ENCODE peak calls at places on chromosomes 5 and 9, in nine cellular contexts. R, N, P, Z, C, Q, B, J and O are unnamed samples. For H3K4me1, the result is how much of the 10 kb centered on the place peaks cover.

GRCh38 chr5:141850786-141851185 is 27.4 kb downstream of the PCDH1 start:
- DNase-seq in J (no peak), N (no peak), B (no peak), C (peak), Z (no peak), Q (no peak), P (no peak), R (no peak), O (no peak)

GRCh38 chr9:16526380-16526779 is 344.1 kb downstream of the BNC2 start:
- DNase-seq in Z (peak), R (no peak), Q (no peak), J (no peak), B (no peak), N (peak), C (no peak), P (peak), O (no peak)

GRCh38 chr5:61069150-61069549 is 93.1 kb downstream of the SMIM15 start:
- DNase-seq in B (no peak), R (no peak), J (no peak), P (no peak), C (no peak), Z (no peak), N (peak), Q (no peak), O (no peak)

GRCh38 chr5:32249668-32250067 is 63.1 kb downstream of the MTMR12 start:
- DNase-seq in Q (peak), N (no peak), B (no peak), Z (no peak), J (no peak), C (no peak), P (no peak), R (no peak), O (no peak)

GRCh38 chr5:174310243-174310642 is 264.7 kb downstream of the NSG2 start:
- DNase-seq in B (no peak), J (no peak), C (peak), N (no peak), R (no peak), Q (no peak), P (no peak), Z (no peak), O (no peak)

GRCh38 chr5:55096860-55097259 is 5.6 kb upstream of the GZMA start:
- DNase-seq in R (no peak), P (no peak), B (peak), J (no peak), Z (no peak), C (no peak), Q (no peak), N (no peak), O (no peak)

GRCh38 chr5:80566711-80567259 is 3.3 kb downstream of the ANKRD34B start:
- DNase-seq in R (no peak), B (no peak), Q (no peak), N (no peak), C (no peak), J (no peak), Z (no peak), P (no peak), O (no peak)

GRCh38 chr5:68114641-68115040 is 100.9 kb upstream of the PIK3R1 start:
- DNase-seq in N (peak), J (no peak), P (peak), B (no peak), Q (no peak), Z (peak), C (no peak), R (no peak), O (no peak)

GRCh38 chr9:32882616-32883015 is 99.3 kb downstream of the TMEM215 start:
- DNase-seq in B (no peak), Z (no peak), C (no peak), R (no peak), J (no peak), P (no peak), N (no peak), Q (no peak), O (no peak)

GRCh38 chr9:100718717-100719116 is 140.8 kb downstream of the CAVIN4 start:
- DNase-seq in R (no peak), C (no peak), N (no peak), Q (no peak), B (no peak), Z (no peak), J (no peak), P (no peak), O (no peak)

GRCh38 chr5:76401801-76402250 is 1.3 kb upstream of the IQGAP2 start:
- DNase-seq in C (no peak), N (no peak), P (no peak), B (peak), Q (peak), Z (no peak), R (no peak), J (no peak), O (peak)

GRCh38 chr9:18238254-18238653 is 235.7 kb upstream of the ADAMTSL1 start:
- DNase-seq in J (no peak), Q (no peak), C (no peak), Z (peak), B (no peak), P (peak), R (no peak), N (peak), O (no peak)

GRCh38 chr5:147396070-147396469 is 113.8 kb downstream of the DPYSL3 start:
- DNase-seq in B (no peak), Z (no peak), R (peak), C (no peak), N (no peak), Q (no peak), P (no peak), J (no peak), O (peak)

GRCh38 chr5:53059281-53059680 is 50.3 kb downstream of the MOCS2 start:
- DNase-seq in N (no peak), B (no peak), P (peak), R (no peak), C (no peak), J (no peak), Z (no peak), Q (no peak), O (no peak)

GRCh38 chr9:126984969-126985368 is 70.4 kb downstream of the RALGPS1 start:
- DNase-seq in R (no peak), Z (no peak), B (no peak), C (no peak), N (peak), J (peak), P (no peak), Q (no peak), O (no peak)

GRCh38 chr9:110078626-110079025 is 129.3 kb downstream of the C9orf152 start:
- DNase-seq in N (no peak), Q (no peak), B (no peak), J (no peak), Z (no peak), R (no peak), C (no peak), P (no peak), O (no peak)

GRCh38 chr9:120481248-120481647 is 98.7 kb downstream of the CDK5RAP2 start:
- DNase-seq in N (no peak), J (no peak), B (no peak), R (no peak), Z (no peak), P (no peak), C (no peak), Q (no peak), O (no peak)

GRCh38 chr9:73165911-73166310 is 14.2 kb downstream of the ANXA1 start:
- DNase-seq in Z (no peak), J (no peak), B (no peak), N (no peak), R (no peak), Q (no peak), P (no peak), C (no peak), O (no peak)

GRCh38 chr9:111839387-111839786 is 44.6 kb upstream of the SHOC1 start:
- DNase-seq in N (no peak), R (no peak), B (no peak), Q (peak), J (no peak), C (no peak), P (peak), Z (peak), O (peak)

GRCh38 chr9:124776952-124777645 is at the start of gene OLFML2A:
- DNase-seq in B (no peak), P (no peak), Z (no peak), N (no peak), Q (no peak), R (peak), C (peak), J (no peak), O (no peak)

GRCh38 chr5:175219256-175219835 is 224.6 kb downstream of the DRD1 start:
- DNase-seq in Q (no peak), R (no peak), J (no peak), Z (no peak), N (no peak), P (no peak), C (no peak), B (no peak), O (no peak)

GRCh38 chr5:102216559-102217157 is 79.4 kb downstream of the SLCO4C1 start:
- DNase-seq in J (no peak), P (no peak), Z (no peak), Q (no peak), R (no peak), N (no peak), B (no peak), C (no peak), O (no peak)

GRCh38 chr5:6302099-6302498 is 76.2 kb downstream of the MED10 start:
- DNase-seq in P (no peak), B (no peak), Z (no peak), N (no peak), R (no peak), Q (no peak), J (no peak), C (peak), O (no peak)

GRCh38 chr5:180135128-180135955 is 63.8 kb upstream of the RNF130 start:
- DNase-seq in R (peak), Q (no peak), B (no peak), C (peak), P (peak), Z (peak), J (peak), N (peak), O (peak)

GRCh38 chr5:139807647-139808030 is 12.0 kb downstream of the PSD2 start:
- DNase-seq in B (no peak), P (no peak), Q (no peak), C (no peak), N (no peak), R (no peak), J (no peak), Z (no peak), O (peak)

GRCh38 chr5:127290019-127290945 is at the start of gene MEGF10:
- DNase-seq in P (peak), J (no peak), Q (peak), R (no peak), N (peak), C (peak), Z (peak), B (peak), O (no peak)

GRCh38 chr5:81856948-81857928 is 106.3 kb upstream of the SSBP2 start:
- DNase-seq in Z (no peak), J (no peak), Q (peak), C (peak), B (peak), N (peak), P (no peak), R (peak), O (peak)
- TF ChIP-seq CTCF in Z (peak), J (peak), Q (peak), C (peak), B (peak), N (peak), P (peak), R (peak), O (peak)

GRCh38 chr5:43309122-43309521 is 4.1 kb downstream of the HMGCS1 start:
- DNase-seq in Q (no peak), B (no peak), P (no peak), C (no peak), Z (no peak), N (no peak), J (no peak), R (no peak), O (no peak)
- H3K4me1 ChIP-seq in Q (under half), B (under half), P (under half), C (under half), Z (half or more), N (under half), J (under half), R (under half), O (under half)

GRCh38 chr9:14349141-14349817 is 35.3 kb upstream of the NFIB start:
- DNase-seq in C (peak), B (no peak), N (peak), J (no peak), R (no peak), Q (no peak), Z (peak), P (no peak), O (no peak)
- H3K4me3 ChIP-seq in C (peak), B (no peak), N (peak), J (no peak), R (peak), Q (peak), Z (peak), P (no peak), O (peak)

GRCh38 chr9:74275872-74276508 is 221.1 kb upstream of the RORB start:
- DNase-seq in Z (no peak), Q (no peak), C (no peak), P (no peak), R (no peak), J (no peak), N (no peak), B (no peak), O (no peak)
- TF ChIP-seq CTCF in Z (no peak), Q (no peak), C (no peak), P (no peak), R (no peak), J (no peak), N (no peak), B (no peak), O (no peak)

GRCh38 chr9:26755476-26755875 is 137.1 kb downstream of the CAAP1 start:
- DNase-seq in Q (no peak), Z (no peak), N (no peak), J (no peak), P (no peak), B (no peak), C (no peak), R (no peak), O (no peak)

GRCh38 chr9:26753971-26754370 is 138.6 kb downstream of the CAAP1 start:
- DNase-seq in P (no peak), R (no peak), Q (no peak), J (no peak), Z (no peak), N (no peak), B (no peak), C (no peak), O (no peak)

GRCh38 chr9:26750126-26750525 is 142.5 kb downstream of the CAAP1 start:
- DNase-seq in N (no peak), J (no peak), R (no peak), B (no peak), Q (no peak), P (no peak), Z (no peak), C (no peak), O (no peak)

GRCh38 chr9:26756881-26757280 is 135.7 kb downstream of the CAAP1 start:
- DNase-seq in Q (no peak), B (no peak), N (no peak), J (no peak), Z (no peak), P (no peak), C (no peak), R (no peak), O (no peak)

DNA sequence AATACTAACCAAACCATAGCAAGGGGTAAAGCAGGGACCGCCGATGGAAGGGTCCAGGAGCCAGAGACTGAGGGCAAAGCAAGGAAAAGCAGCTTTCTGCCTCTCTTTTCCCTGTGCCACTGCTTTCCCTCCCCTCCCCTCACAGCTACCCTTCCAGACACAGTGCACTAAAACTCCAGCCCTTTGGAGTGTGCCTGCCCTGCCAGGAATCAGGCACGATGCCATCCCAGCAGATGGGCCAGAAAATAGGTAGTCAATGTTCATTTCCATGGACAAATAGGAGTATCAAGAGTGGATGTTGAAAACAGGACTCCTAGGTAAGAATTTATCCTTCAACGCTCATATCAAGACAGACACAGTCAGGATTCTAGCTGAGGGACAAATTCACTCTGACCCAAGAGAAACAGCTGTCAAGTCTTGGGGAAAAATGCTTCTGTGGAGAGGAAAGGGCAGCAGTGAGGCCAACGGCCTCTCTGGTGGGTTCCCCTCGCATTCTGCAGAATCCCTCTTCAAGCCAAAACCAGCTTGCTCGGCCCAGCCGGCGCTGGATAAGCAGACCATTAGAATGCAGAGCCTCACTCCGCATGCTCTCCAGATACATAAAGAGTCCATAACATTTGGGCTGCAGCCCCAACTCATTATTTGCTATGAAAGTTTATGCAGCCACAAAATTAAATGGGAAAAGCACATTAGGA is 138.0 kb downstream of the CAAP1 start:
- DNase-seq in Q (peak), C (peak), N (no peak), J (no peak), R (no peak), P (no peak), Z (no peak), B (no peak), O (no peak)
- H3K4me1 ChIP-seq in Q (under half), C (under half), N (under half), J (under half), R (under half), P (under half), Z (under half), B (under half), O (under half)

GRCh38 chr5:148730955-148731898 is 76.9 kb upstream of the HTR4 start:
- DNase-seq in B (peak), J (peak), Q (peak), R (peak), N (peak), Z (peak), C (peak), P (peak), O (peak)
- H3K4me3 ChIP-seq in B (peak), J (peak), Q (no peak), R (no peak), N (no peak), Z (no peak), C (no peak), P (no peak), O (no peak)

GRCh38 chr9:129609486-129610192 is 11.3 kb downstream of the C9orf50 start:
- DNase-seq in B (peak), Z (peak), P (no peak), J (no peak), C (peak), R (peak), N (no peak), Q (peak), O (peak)

GRCh38 chr9:129612123-129612522 is 8.8 kb downstream of the C9orf50 start:
- DNase-seq in Q (no peak), C (no peak), Z (no peak), J (no peak), P (no peak), N (no peak), B (no peak), R (no peak), O (no peak)

GRCh38 chr9:129610193-129610472 is 10.8 kb downstream of the C9orf50 start:
- DNase-seq in J (no peak), P (no peak), C (no peak), R (no peak), Q (no peak), B (peak), N (no peak), Z (no peak), O (no peak)

GRCh38 chr9:129611302-129611800 is 9.6 kb downstream of the C9orf50 start:
- DNase-seq in C (no peak), N (no peak), Z (no peak), B (no peak), J (no peak), R (no peak), P (no peak), Q (no peak), O (no peak)

DNA sequence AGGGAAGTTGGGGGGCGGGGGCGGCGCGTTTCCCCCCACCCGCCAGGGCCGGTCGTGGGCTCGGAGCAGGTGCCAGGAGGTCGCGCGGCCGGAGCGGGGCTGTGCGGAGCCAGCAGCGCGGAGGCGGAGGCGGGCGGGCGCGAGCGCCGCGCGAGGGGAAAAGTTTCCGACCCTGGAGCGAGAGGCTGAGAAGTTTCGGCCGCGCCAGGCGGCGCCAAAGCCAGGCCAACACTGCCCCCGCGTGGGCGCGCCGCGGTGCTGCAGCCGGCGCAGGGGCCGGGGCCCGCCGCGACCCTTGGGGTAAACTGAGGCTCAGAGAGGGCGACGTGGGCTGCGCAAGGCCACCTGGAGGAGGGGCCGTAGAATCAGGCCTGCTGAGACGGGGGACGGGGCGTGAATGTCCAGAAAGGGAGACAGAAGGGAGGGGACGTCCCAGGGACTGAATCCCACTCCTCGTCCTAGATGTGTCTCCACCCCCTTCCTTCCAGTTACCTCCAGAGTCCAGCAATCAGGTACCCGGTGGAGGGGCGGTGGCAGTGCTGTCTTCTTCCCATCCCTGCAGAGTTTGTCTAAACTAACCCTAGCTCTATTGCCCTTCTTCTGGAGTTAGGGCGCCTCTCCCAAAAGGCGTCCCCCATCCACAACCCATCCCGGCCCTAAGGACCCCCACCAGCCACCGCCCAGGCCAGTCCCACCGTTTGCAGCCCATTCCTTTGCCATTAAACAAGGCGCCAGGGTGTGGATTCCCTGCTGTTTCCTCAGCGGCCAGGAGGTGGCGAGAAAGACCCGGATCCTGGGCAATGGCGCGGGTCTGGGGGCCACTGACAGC is 10.2 kb downstream of the C9orf50 start:
- DNase-seq in P (peak), Z (peak), C (peak), J (no peak), R (peak), Q (peak), B (peak), N (peak), O (peak)
- TF ChIP-seq CTCF in P (peak), Z (peak), C (peak), J (no peak), R (peak), Q (peak), B (peak), N (peak), O (peak)

DNA sequence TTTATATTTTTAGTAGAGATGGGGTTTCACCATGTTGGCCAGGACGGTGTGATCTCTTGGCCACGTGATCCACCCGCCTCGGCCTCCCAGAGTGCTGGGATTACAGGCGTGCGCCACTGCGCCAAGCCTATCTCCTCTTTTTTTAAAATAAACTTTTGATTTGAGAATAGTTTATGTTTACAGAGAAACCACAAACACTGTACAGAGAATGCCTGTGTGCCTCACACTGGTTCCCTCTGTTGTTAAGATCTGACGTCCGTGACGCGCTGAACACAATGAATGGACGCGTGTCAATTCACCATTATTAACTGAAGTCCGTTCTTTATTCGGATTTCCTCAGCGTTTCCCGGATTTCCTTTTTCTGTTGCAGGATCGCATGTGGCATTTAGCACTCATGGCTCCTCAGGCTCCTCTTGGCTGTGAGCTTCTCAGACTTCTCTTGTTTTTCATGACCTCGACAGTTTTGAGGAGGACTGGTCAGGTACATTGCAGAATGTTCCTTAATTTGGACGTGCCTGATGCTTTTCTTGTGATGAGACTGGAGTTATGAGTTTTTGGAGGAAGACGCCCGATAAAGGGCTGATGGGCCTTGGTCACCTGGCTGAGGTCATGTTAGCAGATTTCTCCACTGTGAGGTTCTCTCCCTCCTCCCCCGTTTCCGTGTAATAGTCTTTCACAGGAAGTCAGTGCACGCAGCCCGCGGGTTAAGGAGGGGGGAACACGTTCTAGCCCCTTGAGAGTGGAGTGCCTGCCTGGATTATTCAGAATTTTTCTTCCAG is 69.6 kb downstream of the ANKRD33B start:
- DNase-seq in P (no peak), R (no peak), Z (no peak), Q (no peak), J (no peak), C (no peak), B (peak), N (no peak), O (no peak)
- H3K4me1 ChIP-seq in P (under half), R (under half), Z (under half), Q (under half), J (under half), C (under half), B (under half), N (under half), O (under half)